ENCODE peak calls at places on chromosomes 4 and X, in six cellular contexts. H is thoracic aorta, O is cardiac muscle cell, L is body of pancreas, S is thyroid gland, P is ovary. W is an unnamed sample. For H3K36me3, the result is how much of the 10 kb centered on the place peaks cover.

GRCh38 chrX:9859711-9860555 is 73.7 kb downstream of the SHROOM2 start:
- DNase-seq in P (no peak), S (no peak), O (no peak), H (no peak), L (no peak), W (no peak)

GRCh38 chr4:154622598-154622997 is 10.1 kb upstream of the FGG start:
- DNase-seq in H (no peak), S (peak), L (peak), P (no peak), O (peak), W (no peak)

GRCh38 chrX:34631826-34632225 is 25.3 kb downstream of the TMEM47 start:
- DNase-seq in L (no peak), H (no peak), S (no peak), P (no peak), O (peak), W (no peak)

GRCh38 chr4:56530269-56531148 is 24.9 kb downstream of the ARL9 start:
- DNase-seq in O (peak), S (peak), H (peak), P (peak), L (peak), W (peak)

GRCh38 chr4:159400782-159401712 is 298.2 kb downstream of the RAPGEF2 start:
- DNase-seq in O (peak), P (no peak), H (no peak), L (no peak), S (no peak), W (no peak)

GRCh38 chr4:7041851-7042696 is 1.1 kb upstream of the TADA2B start:
- DNase-seq in O (no peak), L (peak), S (peak), P (peak), H (no peak), W (no peak)

GRCh38 chr4:1205641-1206298 is 33.4 kb upstream of the SPON2 start:
- DNase-seq in S (no peak), L (no peak), H (peak), O (no peak), P (no peak), W (no peak)

GRCh38 chr4:2449511-2450392 is 19.2 kb upstream of the RNF4 start:
- DNase-seq in H (no peak), L (no peak), P (no peak), O (no peak), S (no peak), W (no peak)

GRCh38 chrX:64188901-64189300 is 16.6 kb downstream of the AMER1 start:
- DNase-seq in L (no peak), H (no peak), P (no peak), S (no peak), O (no peak), W (no peak)

GRCh38 chr4:188444500-188444899 is 305.3 kb downstream of the TRIML1 start:
- DNase-seq in S (no peak), O (no peak), P (no peak), L (no peak), H (no peak), W (no peak)

GRCh38 chrX:13836575-13836974 is 19.7 kb upstream of the GPM6B start:
- DNase-seq in H (no peak), O (no peak), L (no peak), P (no peak), S (no peak), W (no peak)

GRCh38 chrX:13834316-13834715 is 17.4 kb upstream of the GPM6B start:
- DNase-seq in H (no peak), S (no peak), O (no peak), L (no peak), P (no peak), W (no peak)

GRCh38 chrX:13835825-13836224 is 18.9 kb upstream of the GPM6B start:
- DNase-seq in S (no peak), L (no peak), P (no peak), H (no peak), O (no peak), W (no peak)

GRCh38 chrX:13840121-13840520 is 23.2 kb upstream of the GPM6B start:
- DNase-seq in O (no peak), L (no peak), H (no peak), P (no peak), S (no peak), W (no peak)

GRCh38 chrX:13837290-13837745 is 20.4 kb upstream of the GPM6B start:
- DNase-seq in H (no peak), P (no peak), S (no peak), L (no peak), O (no peak), W (peak)
- H3K4me3 ChIP-seq in H (no peak), P (no peak), S (no peak), L (no peak), O (no peak), W (no peak)

GRCh38 chrX:11111038-11111851 is at the start of gene HCCS:
- DNase-seq in O (peak), P (peak), L (peak), S (peak), H (peak), W (peak)
- TF ChIP-seq CTCF in O (no peak), P (no peak), L (no peak), S (no peak), H (no peak), W (no peak)

DNA sequence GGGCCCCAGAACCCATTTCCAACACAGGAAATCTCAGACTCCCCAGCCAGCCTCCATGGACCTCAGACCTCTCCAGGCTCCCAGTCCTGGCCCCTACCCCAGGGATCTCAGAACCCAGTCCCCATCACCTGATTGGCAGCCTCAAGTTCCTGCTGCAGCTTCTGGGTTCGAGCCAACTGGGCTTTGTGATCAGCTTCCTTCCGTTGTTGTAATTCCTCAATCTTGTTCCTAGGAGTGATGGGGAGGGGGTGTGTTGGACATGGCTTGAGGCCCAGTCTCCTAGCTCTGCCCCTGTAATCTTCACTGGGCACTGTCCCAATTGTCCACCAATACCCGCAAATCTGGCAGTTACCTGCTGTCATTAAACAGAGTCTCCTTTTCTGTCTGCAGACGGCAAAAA is 12.6 kb downstream of the GRIPAP1 start:
- DNase-seq in P (no peak), S (no peak), O (peak), L (no peak), H (no peak), W (no peak)
- H3K36me3 ChIP-seq in P (under half), S (under half), O (under half), L (under half), H (under half), W (under half)

GRCh38 chr4:185742766-185743165 is 69.2 kb downstream of the SORBS2 start:
- DNase-seq in O (no peak), L (peak), H (no peak), S (peak), P (no peak), W (no peak)
- H3K4me3 ChIP-seq in O (no peak), L (no peak), H (no peak), S (no peak), P (no peak), W (no peak)

GRCh38 chrX:110836982-110837381 is 41.4 kb upstream of the CHRDL1 start:
- DNase-seq in P (no peak), S (no peak), O (peak), L (no peak), H (no peak), W (no peak)
- TF ChIP-seq CTCF in P (no peak), S (no peak), O (peak), L (no peak), H (no peak), W (peak)

DNA sequence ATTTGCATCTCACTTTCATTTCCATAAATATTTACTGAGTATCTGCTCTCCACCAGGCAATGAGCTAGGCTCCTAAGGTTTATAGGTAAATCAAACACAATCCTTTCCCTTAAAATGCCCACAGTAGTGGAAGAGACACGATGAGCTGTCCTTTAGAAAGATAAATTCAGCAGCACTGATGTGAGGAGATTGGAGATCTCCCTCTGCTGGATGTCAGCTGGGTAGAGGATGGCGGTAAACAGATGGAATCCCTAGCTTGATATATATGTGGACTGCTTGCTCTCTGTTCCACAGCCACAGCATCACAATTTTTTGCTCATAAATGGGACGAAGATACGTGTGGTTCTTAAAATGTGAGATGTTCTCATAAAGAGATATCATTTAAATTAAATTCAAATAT is 216.4 kb upstream of the RASGEF1B start:
- DNase-seq in O (peak), H (no peak), S (no peak), P (no peak), L (no peak), W (no peak)
- H3K36me3 ChIP-seq in O (under half), H (under half), S (under half), P (under half), L (under half), W (under half)

GRCh38 chr4:4677825-4678522 is 136.1 kb upstream of the STX18 start:
- DNase-seq in H (no peak), S (no peak), P (no peak), L (peak), O (peak), W (no peak)
- H3K4me3 ChIP-seq in H (peak), S (no peak), P (no peak), L (no peak), O (no peak), W (no peak)

DNA sequence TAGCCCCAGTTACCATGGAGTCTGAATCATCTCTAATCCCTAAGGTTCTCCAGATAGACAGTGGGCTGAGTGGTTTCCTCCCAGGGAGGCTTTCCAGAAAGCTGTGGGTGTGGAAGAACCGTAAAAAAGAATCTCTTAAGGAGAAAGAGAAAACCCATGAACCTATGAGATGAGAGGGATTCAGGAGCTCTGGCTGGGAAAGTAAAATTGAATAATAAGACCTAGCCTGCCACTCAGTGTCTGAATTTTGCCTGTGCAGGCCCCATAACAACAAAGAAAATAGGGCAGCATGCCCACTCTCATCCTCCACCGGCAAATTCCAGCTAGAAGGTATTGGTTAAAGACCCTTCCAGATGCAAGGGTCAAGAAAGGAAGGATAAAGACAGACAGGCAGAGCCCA is 16.9 kb downstream of the AWAT2 start:
- DNase-seq in P (no peak), O (peak), S (no peak), L (no peak), H (no peak), W (no peak)
- TF ChIP-seq CTCF in P (no peak), O (peak), S (no peak), L (no peak), H (no peak), W (no peak)

DNA sequence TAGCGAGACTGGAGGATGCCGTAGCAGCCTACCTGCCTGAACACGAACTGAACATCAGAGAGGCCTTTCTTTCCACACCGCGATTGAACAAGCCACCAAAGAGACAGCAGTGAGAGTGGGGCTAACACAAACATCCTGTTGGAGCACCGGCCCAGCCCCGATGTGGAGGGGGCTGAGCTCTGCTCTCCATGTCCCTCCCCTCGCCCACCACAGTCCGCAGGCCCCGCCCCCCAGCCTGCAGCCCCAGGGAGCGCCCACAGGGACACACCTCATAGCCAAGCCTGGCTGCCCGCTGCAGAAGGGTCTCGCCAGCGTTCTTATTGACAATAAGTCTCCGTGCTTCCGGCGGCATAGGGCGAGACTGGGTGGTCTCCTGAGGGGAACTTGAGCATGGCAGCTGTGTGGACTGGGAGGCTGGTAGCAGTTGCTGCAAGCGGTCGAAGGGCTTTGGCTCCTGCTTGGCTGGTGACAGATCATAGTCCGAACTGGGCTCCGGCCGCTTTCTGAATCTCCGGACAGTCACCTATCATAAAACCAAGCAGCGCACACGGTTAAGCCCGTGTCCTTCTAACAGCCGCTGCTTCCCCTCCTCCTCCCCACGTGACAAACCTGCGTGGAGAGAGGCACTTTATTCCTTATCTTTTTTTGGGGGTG is 35.8 kb downstream of the BCOR start:
- DNase-seq in O (no peak), L (no peak), S (no peak), P (no peak), H (no peak), W (no peak)
- H3K36me3 ChIP-seq in O (under half), L (under half), S (under half), P (under half), H (under half), W (under half)

DNA sequence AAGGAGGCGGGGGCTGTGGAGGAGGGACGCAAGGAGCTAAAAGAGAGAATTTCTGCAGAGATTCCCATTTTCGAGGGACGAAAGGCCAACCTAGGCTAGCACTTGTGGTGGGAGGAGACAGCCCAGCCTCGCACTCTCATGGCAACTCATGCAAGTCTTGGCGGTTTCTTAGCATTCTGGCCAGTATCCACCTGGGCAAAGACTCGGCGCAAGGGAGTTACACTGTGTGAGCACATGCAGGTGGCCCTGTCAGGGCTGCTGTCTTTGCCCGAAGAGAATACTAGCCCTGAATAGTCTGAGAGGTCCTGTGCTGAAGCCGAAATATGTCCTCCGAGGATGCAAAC is 15.5 kb downstream of the MCF2 start:
- DNase-seq in H (no peak), L (peak), S (peak), P (peak), O (peak), W (no peak)
- H3K4me3 ChIP-seq in H (peak), L (no peak), S (no peak), P (peak), O (peak), W (peak)

W was measured in GM06990.